ENCODE peak calls at places on chromosomes 12 and 14, in ten cellular contexts. J is GDM1; R is HTR-8/SVneo; S is GF-D8; E is Right ventricle myocardium superior; U is stimulated activated CD8-positive, alpha-beta memory T cell treated with anti-CD3 and anti-CD28 coated beads, Interleukin-15, amount 100 ng/mL, for 4 hours; B is NCI-H524; A is Daoy; M is fibroblast of pulmonary artery; T is esophagus squamous epithelium. F is an unnamed sample.

GRCh38 chr12:50901685-50902113 is 50.6 kb upstream of the HIGD1C start:
- DNase-seq in J (no peak), R (no peak), S (no peak), E (no peak), U (no peak), B (no peak), A (no peak), M (no peak), T (no peak), F (no peak)

GRCh38 chr14:67641902-67642749 is 22.4 kb downstream of the ARG2 start:
- DNase-seq in J (no peak), R (no peak), S (no peak), E (no peak), U (no peak), B (no peak), A (no peak), M (no peak), T (no peak), F (no peak)

GRCh38 chr12:105850103-105850968 is 288.4 kb downstream of the NUAK1 start:
- DNase-seq in J (no peak), R (no peak), S (no peak), E (no peak), U (no peak), B (no peak), A (no peak), M (peak), T (no peak), F (no peak)

GRCh38 chr14:28494196-28494595 is 272.4 kb upstream of the FOXG1 start:
- DNase-seq in J (no peak), R (no peak), S (no peak), E (no peak), U (no peak), B (no peak), A (peak), M (no peak), T (no peak), F (no peak)

GRCh38 chr12:59322473-59322872 is 273.4 kb upstream of the SLC16A7 start:
- DNase-seq in J (no peak), R (no peak), S (no peak), E (no peak), U (no peak), B (no peak), A (no peak), M (no peak), T (no peak), F (no peak)

GRCh38 chr12:42483534-42483857 is 106.0 kb downstream of the PRICKLE1 start:
- DNase-seq in J (no peak), R (peak), S (no peak), E (no peak), U (no peak), B (peak), A (peak), M (no peak), T (no peak), F (no peak)

GRCh38 chr14:95286649-95287048 is 33.1 kb downstream of the CLMN start:
- DNase-seq in J (no peak), R (no peak), S (no peak), E (no peak), U (no peak), B (no peak), A (no peak), M (no peak), T (no peak), F (peak)

GRCh38 chr14:90383731-90384542 is 12.9 kb upstream of the CALM1 start:
- DNase-seq in J (peak), R (no peak), S (peak), E (peak), U (peak), B (peak), A (peak), M (peak), T (no peak), F (peak)

GRCh38 chr12:85156569-85156968 is 120.4 kb downstream of the LRRIQ1 start:
- DNase-seq in J (no peak), R (no peak), S (no peak), E (no peak), U (no peak), B (no peak), A (no peak), M (no peak), T (no peak), F (no peak)

GRCh38 chr12:10392394-10392930 is 2.6 kb upstream of the KLRK1 start:
- DNase-seq in J (peak), R (peak), S (peak), E (peak), U (no peak), B (no peak), A (peak), M (peak), T (no peak), F (no peak)

GRCh38 chr12:78721906-78722305 is 142.7 kb upstream of the SYT1 start:
- DNase-seq in J (no peak), R (no peak), S (no peak), E (no peak), U (no peak), B (no peak), A (no peak), M (peak), T (no peak), F (no peak)

GRCh38 chr14:55832122-55832911 is 252.3 kb downstream of the KTN1 start:
- DNase-seq in J (no peak), R (no peak), S (no peak), E (no peak), U (no peak), B (no peak), A (peak), M (peak), T (no peak), F (peak)

GRCh38 chr12:4849024-4849594 is 60.6 kb upstream of the KCNA1 start:
- DNase-seq in J (no peak), R (peak), S (no peak), E (no peak), U (no peak), B (peak), A (peak), M (peak), T (no peak), F (peak)

GRCh38 chr12:119748512-119748911 is 80.6 kb downstream of the PRKAB1 start:
- DNase-seq in J (no peak), R (no peak), S (no peak), E (no peak), U (no peak), B (no peak), A (no peak), M (no peak), T (no peak), F (no peak)

GRCh38 chr12:125183187-125184067 is 118.2 kb downstream of the AACS start:
- DNase-seq in J (peak), R (peak), S (no peak), E (peak), U (peak), B (peak), A (peak), M (peak), T (peak), F (peak)

GRCh38 chr14:23568600-23569310 is 1.2 kb upstream of the AP1G2 start:
- DNase-seq in J (peak), R (no peak), S (peak), E (no peak), U (no peak), B (peak), A (no peak), M (no peak), T (no peak), F (no peak)

GRCh38 chr12:11688831-11689230 is 39.4 kb downstream of the ETV6 start:
- DNase-seq in J (no peak), R (no peak), S (no peak), E (no peak), U (no peak), B (no peak), A (no peak), M (peak), T (no peak), F (no peak)

GRCh38 chr14:19941668-19942067 is 11.0 kb downstream of the OR4K1 start:
- DNase-seq in J (no peak), R (no peak), S (no peak), E (no peak), U (no peak), B (no peak), A (no peak), M (no peak), T (no peak), F (no peak)

GRCh38 chr14:92551066-92551841 is 37.7 kb downstream of the RIN3 start:
- DNase-seq in J (no peak), R (no peak), S (no peak), E (no peak), U (no peak), B (no peak), A (no peak), M (no peak), T (no peak), F (no peak)